ENCODE peak calls at places on chromosomes 7 and 10, in five cellular contexts. One of them, this sample, is unnamed.

GRCh38 chr7:151309306-151309705 is 32.3 kb upstream of the NUB1 start:
- DNase-seq in aorta: no peak
- DNase-seq in activated T-cell treated with anti-CD3 and anti-CD28 coated beads for 1 hour: no peak
- DNase-seq in AG20443: peak; percentile 76
- DNase-seq in Jurkat, Clone E6-1: no peak
- DNase-seq in this sample: no peak

GRCh38 chr7:28960071-28960840 is 2.1 kb upstream of the TRIL start:
- DNase-seq in AG20443: no peak
- DNase-seq in activated T-cell treated with anti-CD3 and anti-CD28 coated beads for 1 hour: no peak
- DNase-seq in Jurkat, Clone E6-1: no peak
- DNase-seq in aorta: no peak
- DNase-seq in this sample: no peak

GRCh38 chr10:48505394-48506112 is 99.3 kb downstream of the ARHGAP22 start:
- DNase-seq in activated T-cell treated with anti-CD3 and anti-CD28 coated beads for 1 hour: no peak
- DNase-seq in Jurkat, Clone E6-1: no peak
- DNase-seq in aorta: no peak
- DNase-seq in AG20443: no peak
- DNase-seq in this sample: no peak

GRCh38 chr10:30378607-30379006 is 29.5 kb upstream of the MTPAP start:
- DNase-seq in aorta: no peak
- DNase-seq in Jurkat, Clone E6-1: no peak
- DNase-seq in AG20443: no peak
- DNase-seq in activated T-cell treated with anti-CD3 and anti-CD28 coated beads for 1 hour: no peak
- DNase-seq in this sample: no peak

GRCh38 chr10:106106114-106106513 is 1058.4 kb downstream of the SORCS1 start:
- DNase-seq in aorta: no peak
- DNase-seq in activated T-cell treated with anti-CD3 and anti-CD28 coated beads for 1 hour: no peak
- DNase-seq in Jurkat, Clone E6-1: no peak
- DNase-seq in AG20443: no peak
- DNase-seq in this sample: no peak

GRCh38 chr7:5692112-5692844 is 89.2 kb downstream of the RNF216 start:
- DNase-seq in aorta: peak; percentile 93
- DNase-seq in activated T-cell treated with anti-CD3 and anti-CD28 coated beads for 1 hour: no peak
- DNase-seq in Jurkat, Clone E6-1: no peak
- DNase-seq in AG20443: peak; percentile 82
- DNase-seq in this sample: no peak

GRCh38 chr10:53209941-53210611 is 437.5 kb upstream of the MBL2 start:
- DNase-seq in Jurkat, Clone E6-1: peak; percentile 3
- DNase-seq in AG20443: no peak
- DNase-seq in activated T-cell treated with anti-CD3 and anti-CD28 coated beads for 1 hour: no peak
- DNase-seq in aorta: no peak
- DNase-seq in this sample: no peak

GRCh38 chr10:83816942-83817341 is 322.4 kb upstream of the GHITM start:
- DNase-seq in aorta: no peak
- DNase-seq in Jurkat, Clone E6-1: no peak
- DNase-seq in AG20443: no peak
- DNase-seq in activated T-cell treated with anti-CD3 and anti-CD28 coated beads for 1 hour: no peak
- DNase-seq in this sample: no peak

GRCh38 chr10:24465899-24466615 is 257.1 kb downstream of the KIAA1217 start:
- DNase-seq in AG20443: peak; percentile 78
- DNase-seq in activated T-cell treated with anti-CD3 and anti-CD28 coated beads for 1 hour: no peak
- DNase-seq in aorta: no peak
- DNase-seq in Jurkat, Clone E6-1: no peak
- DNase-seq in this sample: no peak

GRCh38 chr7:98641646-98642489 is 24.8 kb downstream of the NPTX2 start:
- DNase-seq in AG20443: no peak
- DNase-seq in aorta: no peak
- DNase-seq in Jurkat, Clone E6-1: peak; percentile 54
- DNase-seq in activated T-cell treated with anti-CD3 and anti-CD28 coated beads for 1 hour: no peak
- DNase-seq in this sample: no peak

GRCh38 chr7:4181446-4181845 is 500.6 kb upstream of the FOXK1 start:
- DNase-seq in Jurkat, Clone E6-1: no peak
- DNase-seq in activated T-cell treated with anti-CD3 and anti-CD28 coated beads for 1 hour: no peak
- DNase-seq in AG20443: no peak
- DNase-seq in aorta: peak; percentile 12
- DNase-seq in this sample: no peak

GRCh38 chr7:143362126-143362961 is at the start of gene FAM131B:
- DNase-seq in Jurkat, Clone E6-1: no peak
- DNase-seq in activated T-cell treated with anti-CD3 and anti-CD28 coated beads for 1 hour: no peak
- DNase-seq in AG20443: peak; percentile 70
- DNase-seq in aorta: no peak
- DNase-seq in this sample: peak; percentile 64

GRCh38 chr7:36658603-36659516 is 65.4 kb downstream of the AOAH start:
- DNase-seq in AG20443: peak; percentile 50
- DNase-seq in aorta: no peak
- DNase-seq in Jurkat, Clone E6-1: no peak
- DNase-seq in activated T-cell treated with anti-CD3 and anti-CD28 coated beads for 1 hour: no peak
- DNase-seq in this sample: no peak

GRCh38 chr7:35723011-35723410 is 28.1 kb upstream of the HERPUD2 start:
- DNase-seq in aorta: no peak
- DNase-seq in Jurkat, Clone E6-1: no peak
- DNase-seq in AG20443: no peak
- DNase-seq in activated T-cell treated with anti-CD3 and anti-CD28 coated beads for 1 hour: no peak
- DNase-seq in this sample: no peak

GRCh38 chr7:20302866-20303265 is 27.8 kb upstream of the ITGB8 start:
- DNase-seq in Jurkat, Clone E6-1: no peak
- DNase-seq in AG20443: no peak
- DNase-seq in activated T-cell treated with anti-CD3 and anti-CD28 coated beads for 1 hour: no peak
- DNase-seq in aorta: no peak
- DNase-seq in this sample: no peak

GRCh38 chr10:11261143-11261542 is 243.5 kb downstream of the CELF2 start:
- DNase-seq in activated T-cell treated with anti-CD3 and anti-CD28 coated beads for 1 hour: no peak
- DNase-seq in AG20443: no peak
- DNase-seq in aorta: no peak
- DNase-seq in Jurkat, Clone E6-1: no peak
- DNase-seq in this sample: no peak

GRCh38 chr10:14952851-14953451 is 945 bp downstream of the DCLRE1C start:
- DNase-seq in aorta: no peak
- DNase-seq in Jurkat, Clone E6-1: no peak
- DNase-seq in AG20443: peak; percentile 14
- DNase-seq in activated T-cell treated with anti-CD3 and anti-CD28 coated beads for 1 hour: no peak
- DNase-seq in this sample: no peak

GRCh38 chr10:61390841-61391240 is 62.3 kb downstream of the TMEM26 start:
- DNase-seq in activated T-cell treated with anti-CD3 and anti-CD28 coated beads for 1 hour: no peak
- DNase-seq in Jurkat, Clone E6-1: no peak
- DNase-seq in aorta: no peak
- DNase-seq in AG20443: no peak
- DNase-seq in this sample: no peak

GRCh38 chr10:99266383-99266782 is 30.7 kb upstream of the HPSE2 start:
- DNase-seq in Jurkat, Clone E6-1: no peak
- DNase-seq in AG20443: no peak
- DNase-seq in aorta: no peak
- DNase-seq in activated T-cell treated with anti-CD3 and anti-CD28 coated beads for 1 hour: no peak
- DNase-seq in this sample: no peak

GRCh38 chr7:94843553-94843952 is 63.8 kb upstream of the PPP1R9A start:
- DNase-seq in Jurkat, Clone E6-1: no peak
- DNase-seq in aorta: no peak
- DNase-seq in AG20443: no peak
- DNase-seq in activated T-cell treated with anti-CD3 and anti-CD28 coated beads for 1 hour: no peak
- DNase-seq in this sample: no peak

GRCh38 chr7:32428546-32428945 is 61.6 kb downstream of the LSM5 start:
- DNase-seq in AG20443: no peak
- DNase-seq in aorta: no peak
- DNase-seq in Jurkat, Clone E6-1: no peak
- DNase-seq in activated T-cell treated with anti-CD3 and anti-CD28 coated beads for 1 hour: no peak
- DNase-seq in this sample: no peak

GRCh38 chr10:93875032-93875358 is 18.8 kb upstream of the SLC35G1 start:
- DNase-seq in AG20443: no peak
- DNase-seq in aorta: no peak
- DNase-seq in activated T-cell treated with anti-CD3 and anti-CD28 coated beads for 1 hour: no peak
- DNase-seq in Jurkat, Clone E6-1: no peak
- DNase-seq in this sample: no peak

GRCh38 chr7:105487559-105488218 is 34.4 kb downstream of the PUS7 start:
- DNase-seq in activated T-cell treated with anti-CD3 and anti-CD28 coated beads for 1 hour: no peak
- DNase-seq in AG20443: peak; percentile 74
- DNase-seq in aorta: no peak
- DNase-seq in Jurkat, Clone E6-1: peak; percentile 17
- DNase-seq in this sample: no peak

GRCh38 chr10:78997635-78998618 is 70.8 kb upstream of the ZMIZ1 start:
- DNase-seq in activated T-cell treated with anti-CD3 and anti-CD28 coated beads for 1 hour: no peak
- DNase-seq in Jurkat, Clone E6-1: no peak
- DNase-seq in AG20443: peak; percentile 39
- DNase-seq in aorta: no peak
- DNase-seq in this sample: no peak

GRCh38 chr7:106205621-106206222 is 79.1 kb downstream of the NAMPT start:
- DNase-seq in activated T-cell treated with anti-CD3 and anti-CD28 coated beads for 1 hour: no peak
- DNase-seq in Jurkat, Clone E6-1: no peak
- DNase-seq in AG20443: peak; percentile 30
- DNase-seq in aorta: no peak
- DNase-seq in this sample: no peak